ENCODE peak calls at places on chromosomes 13 and 19, in five cellular contexts. One of them, this sample, is unnamed.

GRCh38 chr13:98285852-98286594 is 109.0 kb upstream of the RNF113B start:
- DNase-seq in osteoblast: no peak
- DNase-seq in foreskin fibroblast: no peak
- DNase-seq in PC-3: no peak
- DNase-seq in CD4-positive, alpha-beta T cell: no peak
- DNase-seq in this sample: no peak

GRCh38 chr13:112447306-112447705 is 71.2 kb downstream of the SPACA7 start:
- DNase-seq in PC-3: no peak
- DNase-seq in osteoblast: no peak
- DNase-seq in foreskin fibroblast: no peak
- DNase-seq in CD4-positive, alpha-beta T cell: no peak
- DNase-seq in this sample: no peak

GRCh38 chr19:32219881-32220552 is 125.4 kb upstream of the ZNF507 start:
- DNase-seq in foreskin fibroblast: no peak
- DNase-seq in osteoblast: no peak
- DNase-seq in PC-3: no peak
- DNase-seq in CD4-positive, alpha-beta T cell: no peak
- DNase-seq in this sample: no peak

GRCh38 chr19:5170329-5170745 is 170.3 kb downstream of the PTPRS start:
- DNase-seq in osteoblast: no peak
- DNase-seq in PC-3: no peak
- DNase-seq in CD4-positive, alpha-beta T cell: peak; percentile 58
- DNase-seq in foreskin fibroblast: no peak
- DNase-seq in this sample: peak; percentile 43

GRCh38 chr19:48872884-48873475 is 759 bp downstream of the PPP1R15A start:
- DNase-seq in osteoblast: peak; percentile 95
- DNase-seq in PC-3: peak; percentile 92
- DNase-seq in CD4-positive, alpha-beta T cell: peak; percentile 69
- DNase-seq in foreskin fibroblast: peak; percentile 97
- DNase-seq in this sample: peak; percentile 59

GRCh38 chr19:23817519-23817918 is 58.8 kb upstream of the ZNF681 start:
- DNase-seq in CD4-positive, alpha-beta T cell: peak; percentile 40
- DNase-seq in osteoblast: no peak
- DNase-seq in PC-3: peak; percentile 34
- DNase-seq in foreskin fibroblast: peak; percentile 2
- DNase-seq in this sample: no peak

GRCh38 chr19:48629599-48630288 is 7.4 kb downstream of the DBP start:
- DNase-seq in PC-3: no peak
- DNase-seq in osteoblast: peak; percentile 89
- DNase-seq in CD4-positive, alpha-beta T cell: no peak
- DNase-seq in foreskin fibroblast: peak; percentile 19
- DNase-seq in this sample: no peak

GRCh38 chr19:50570997-50571396 is 2.8 kb upstream of the LRRC4B start:
- DNase-seq in osteoblast: peak; percentile 43
- DNase-seq in CD4-positive, alpha-beta T cell: no peak
- DNase-seq in foreskin fibroblast: no peak
- DNase-seq in PC-3: no peak
- DNase-seq in this sample: no peak

GRCh38 chr13:37651891-37652290 is 53.3 kb upstream of the POSTN start:
- DNase-seq in osteoblast: no peak
- DNase-seq in CD4-positive, alpha-beta T cell: no peak
- DNase-seq in PC-3: peak; percentile 45
- DNase-seq in foreskin fibroblast: peak; percentile 42
- DNase-seq in this sample: no peak

GRCh38 chr19:19539738-19540703 is 2.0 kb downstream of the CILP2 start:
- DNase-seq in osteoblast: peak; percentile 91
- DNase-seq in CD4-positive, alpha-beta T cell: peak; percentile 63
- DNase-seq in foreskin fibroblast: peak; percentile 92
- DNase-seq in PC-3: peak; percentile 50
- DNase-seq in this sample: peak; percentile 45

GRCh38 chr19:32022044-32022945 is 323.1 kb upstream of the ZNF507 start:
- DNase-seq in CD4-positive, alpha-beta T cell: no peak
- DNase-seq in osteoblast: peak; percentile 56
- DNase-seq in foreskin fibroblast: no peak
- DNase-seq in PC-3: no peak
- DNase-seq in this sample: no peak

GRCh38 chr19:43538922-43539321 is 5.9 kb downstream of the ZNF575 start:
- DNase-seq in foreskin fibroblast: no peak
- DNase-seq in CD4-positive, alpha-beta T cell: no peak
- DNase-seq in PC-3: no peak
- DNase-seq in osteoblast: peak; percentile 31
- DNase-seq in this sample: no peak

GRCh38 chr13:90281709-90282108 is 1065.8 kb upstream of the MIR17HG start:
- DNase-seq in foreskin fibroblast: no peak
- DNase-seq in PC-3: peak; percentile 24
- DNase-seq in CD4-positive, alpha-beta T cell: no peak
- DNase-seq in osteoblast: no peak
- DNase-seq in this sample: no peak

GRCh38 chr19:7494416-7495098 is 5.7 kb upstream of the PEX11G start:
- DNase-seq in foreskin fibroblast: peak; percentile 59
- DNase-seq in osteoblast: peak; percentile 87
- DNase-seq in PC-3: no peak
- DNase-seq in CD4-positive, alpha-beta T cell: no peak
- DNase-seq in this sample: no peak

GRCh38 chr19:38417544-38418506 is 8.2 kb downstream of the RASGRP4 start:
- DNase-seq in osteoblast: peak; percentile 58
- DNase-seq in CD4-positive, alpha-beta T cell: peak; percentile 58
- DNase-seq in PC-3: peak; percentile 62
- DNase-seq in foreskin fibroblast: peak; percentile 57
- DNase-seq in this sample: peak; percentile 57
- TF ChIP-seq CTCF in osteoblast: no peak
- TF ChIP-seq CTCF in CD4-positive, alpha-beta T cell: no peak
- TF ChIP-seq CTCF in PC-3: no peak
- TF ChIP-seq CTCF in foreskin fibroblast: no peak
- TF ChIP-seq CTCF in this sample: no peak

GRCh38 chr19:17496337-17496997 is 15.0 kb upstream of the PGLS start:
- DNase-seq in osteoblast: peak; percentile 95
- DNase-seq in foreskin fibroblast: peak; percentile 78
- DNase-seq in CD4-positive, alpha-beta T cell: peak; percentile 81
- DNase-seq in PC-3: peak; percentile 84
- DNase-seq in this sample: peak; percentile 76
- TF ChIP-seq CTCF in osteoblast: peak; percentile 94
- TF ChIP-seq CTCF in foreskin fibroblast: peak; percentile 92
- TF ChIP-seq CTCF in CD4-positive, alpha-beta T cell: peak; percentile 96
- TF ChIP-seq CTCF in PC-3: peak; percentile 97
- TF ChIP-seq CTCF in this sample: no peak

GRCh38 chr13:40755082-40755755 is 15.8 kb downstream of the MRPS31 start:
- DNase-seq in foreskin fibroblast: no peak
- DNase-seq in osteoblast: no peak
- DNase-seq in PC-3: no peak
- DNase-seq in CD4-positive, alpha-beta T cell: no peak
- DNase-seq in this sample: no peak

GRCh38 chr13:40749327-40749726 is 21.7 kb downstream of the MRPS31 start:
- DNase-seq in PC-3: peak; percentile 18
- DNase-seq in osteoblast: no peak
- DNase-seq in CD4-positive, alpha-beta T cell: no peak
- DNase-seq in foreskin fibroblast: no peak
- DNase-seq in this sample: no peak
- TF ChIP-seq CTCF in PC-3: no peak
- TF ChIP-seq CTCF in osteoblast: peak; percentile 36
- TF ChIP-seq CTCF in CD4-positive, alpha-beta T cell: no peak
- TF ChIP-seq CTCF in foreskin fibroblast: no peak
- TF ChIP-seq CTCF in this sample: no peak

GRCh38 chr13:49247722-49248432 is at the start of gene CDADC1:
- DNase-seq in CD4-positive, alpha-beta T cell: peak; percentile 83
- DNase-seq in osteoblast: peak; percentile 94
- DNase-seq in foreskin fibroblast: peak; percentile 99
- DNase-seq in PC-3: peak; percentile 93
- DNase-seq in this sample: peak; percentile 89

GRCh38 chr13:49253997-49254396 is 6.3 kb downstream of the CDADC1 start:
- DNase-seq in CD4-positive, alpha-beta T cell: no peak
- DNase-seq in osteoblast: no peak
- DNase-seq in PC-3: no peak
- DNase-seq in foreskin fibroblast: no peak
- DNase-seq in this sample: no peak

GRCh38 chr13:49253310-49253709 is 5.6 kb downstream of the CDADC1 start:
- DNase-seq in osteoblast: no peak
- DNase-seq in PC-3: no peak
- DNase-seq in CD4-positive, alpha-beta T cell: no peak
- DNase-seq in foreskin fibroblast: no peak
- DNase-seq in this sample: no peak

GRCh38 chr13:49246850-49247721 is 639 bp upstream of the CDADC1 start:
- DNase-seq in osteoblast: peak; percentile 72
- DNase-seq in foreskin fibroblast: no peak
- DNase-seq in CD4-positive, alpha-beta T cell: no peak
- DNase-seq in PC-3: no peak
- DNase-seq in this sample: no peak

DNA sequence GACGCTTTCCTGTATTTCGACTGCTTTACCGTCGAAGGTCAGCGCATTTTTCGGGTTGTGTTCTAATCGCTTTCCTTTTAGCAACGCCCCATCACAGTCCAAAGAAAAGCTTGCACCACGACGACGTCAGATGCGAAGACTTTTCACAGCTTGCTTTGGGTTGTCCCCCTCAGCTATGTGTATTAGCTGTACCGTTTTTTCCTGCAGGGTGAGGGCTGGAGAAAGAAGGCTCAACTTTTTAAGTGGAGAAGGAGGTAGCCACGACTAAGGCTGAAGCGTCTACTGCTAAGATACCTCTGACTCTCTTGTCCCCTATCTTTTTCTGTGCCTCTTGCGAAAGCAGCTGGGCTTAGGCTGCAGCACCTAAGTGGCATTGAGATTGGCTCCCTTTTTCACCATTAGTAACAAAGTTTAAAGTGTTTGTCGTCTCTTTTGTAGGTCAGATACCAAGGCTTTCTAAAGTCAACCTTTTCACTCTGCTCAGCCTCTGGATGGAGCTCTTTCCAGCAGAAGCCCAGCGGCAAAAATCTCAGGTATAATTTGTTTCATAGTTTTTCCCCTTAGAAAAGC is 793 bp downstream of the CDADC1 start:
- DNase-seq in foreskin fibroblast: peak; percentile 61
- DNase-seq in CD4-positive, alpha-beta T cell: no peak
- DNase-seq in osteoblast: no peak
- DNase-seq in PC-3: peak; percentile 6
- DNase-seq in this sample: no peak
- TF ChIP-seq CTCF in foreskin fibroblast: no peak
- TF ChIP-seq CTCF in CD4-positive, alpha-beta T cell: no peak
- TF ChIP-seq CTCF in osteoblast: peak; percentile 38
- TF ChIP-seq CTCF in PC-3: peak; percentile 40
- TF ChIP-seq CTCF in this sample: no peak

GRCh38 chr19:11295665-11296245 is at the start of gene TSPAN16:
- DNase-seq in CD4-positive, alpha-beta T cell: no peak
- DNase-seq in PC-3: no peak
- DNase-seq in foreskin fibroblast: no peak
- DNase-seq in osteoblast: no peak
- DNase-seq in this sample: no peak
- TF ChIP-seq CTCF in CD4-positive, alpha-beta T cell: no peak
- TF ChIP-seq CTCF in PC-3: peak; percentile 38
- TF ChIP-seq CTCF in foreskin fibroblast: no peak
- TF ChIP-seq CTCF in osteoblast: peak; percentile 8
- TF ChIP-seq CTCF in this sample: no peak

GRCh38 chr13:94700051-94700535 is 12.3 kb downstream of the SOX21 start:
- DNase-seq in foreskin fibroblast: no peak
- DNase-seq in CD4-positive, alpha-beta T cell: no peak
- DNase-seq in osteoblast: no peak
- DNase-seq in PC-3: no peak
- DNase-seq in this sample: no peak
- TF ChIP-seq CTCF in foreskin fibroblast: no peak
- TF ChIP-seq CTCF in CD4-positive, alpha-beta T cell: no peak
- TF ChIP-seq CTCF in osteoblast: no peak
- TF ChIP-seq CTCF in PC-3: no peak
- TF ChIP-seq CTCF in this sample: no peak

This sample was measured in activated B cell treated with CpG ODN at 0.5 μM for 24 hours.